ENCODE peak calls at places on chromosomes 13 and 19, in five cellular contexts. J is naive thymus-derived CD4-positive, alpha-beta T cell; D is pancreas; W is Right ventricle myocardium inferior; E is activated naive CD8-positive, alpha-beta T cell treated with anti-CD3 and anti-CD28 coated beads, Interleukin-2, amount 10 ng/mL, durations not matched to agents 7 days and 5 days. L is an unnamed sample.

GRCh38 chr13:55437162-55437561 is 1703.6 kb upstream of the PRR20A start:
- ATAC-seq in W (no peak), E (no peak), J (no peak), D (no peak), L (no peak)

GRCh38 chr19:49328741-49329140 is 3.8 kb upstream of the SLC6A16 start:
- ATAC-seq in J (no peak), D (no peak), E (no peak), W (no peak), L (no peak)

GRCh38 chr19:34274284-34274826 is 20.0 kb downstream of the GARRE1 start:
- ATAC-seq in D (no peak), W (no peak), J (no peak), E (no peak), L (no peak)

GRCh38 chr13:90768116-90768515 is 579.4 kb upstream of the MIR17HG start:
- ATAC-seq in W (no peak), D (no peak), J (no peak), E (no peak), L (no peak)

GRCh38 chr13:99809931-99810330 is 161.6 kb downstream of the ZIC5 start:
- ATAC-seq in E (no peak), J (no peak), D (no peak), W (no peak), L (no peak)

GRCh38 chr19:56217039-56217949 is 15.2 kb downstream of the ZSCAN5C start:
- ATAC-seq in W (no peak), J (no peak), D (peak), E (peak), L (peak)

GRCh38 chr13:74246398-74246975 is 112.3 kb upstream of the KLF12 start:
- ATAC-seq in J (no peak), D (no peak), W (no peak), E (peak), L (no peak)

GRCh38 chr13:20461860-20462532 is 63.7 kb downstream of the CRYL1 start:
- ATAC-seq in J (no peak), W (peak), E (no peak), D (peak), L (no peak)

GRCh38 chr13:70795484-70795883 is 687.2 kb upstream of the KLHL1 start:
- ATAC-seq in W (no peak), J (no peak), D (no peak), E (no peak), L (no peak)

GRCh38 chr19:15455996-15456395 is 6.2 kb upstream of the WIZ start:
- ATAC-seq in D (no peak), E (no peak), W (no peak), J (no peak), L (no peak)

GRCh38 chr19:44988896-44989563 is 12.2 kb upstream of the RELB start:
- ATAC-seq in W (peak), D (peak), J (peak), E (peak), L (peak)

GRCh38 chr13:98819382-98819781 is 66.9 kb upstream of the SLC15A1 start:
- ATAC-seq in D (no peak), J (no peak), W (peak), E (no peak), L (no peak)

GRCh38 chr19:48624791-48625723 is 5.8 kb downstream of the SPHK2 start:
- ATAC-seq in E (no peak), W (no peak), J (no peak), D (no peak), L (no peak)

GRCh38 chr19:12984683-12985048 is 10.6 kb upstream of the NFIX start:
- ATAC-seq in W (no peak), D (no peak), J (no peak), E (no peak), L (no peak)

GRCh38 chr19:1245468-1245867 is 2.9 kb upstream of the MIDN start:
- ATAC-seq in J (no peak), W (peak), E (no peak), D (no peak), L (no peak)

GRCh38 chr19:33395561-33396550 is 22.3 kb downstream of the CEBPG start:
- ATAC-seq in E (no peak), J (no peak), D (no peak), W (no peak), L (no peak)

GRCh38 chr13:40026174-40026585 is 370.7 kb downstream of the COG6 start:
- ATAC-seq in W (no peak), J (peak), E (peak), D (no peak), L (peak)

GRCh38 chr19:10800488-10800887 is 35.5 kb downstream of the TMED1 start:
- ATAC-seq in D (no peak), E (no peak), J (no peak), W (peak), L (no peak)

GRCh38 chr19:27890696-27891095 is 1322.3 kb downstream of the UQCRFS1 start:
- ATAC-seq in J (no peak), W (no peak), D (no peak), E (no peak), L (no peak)

GRCh38 chr19:11453468-11454341 is 18.3 kb downstream of the PRKCSH start:
- ATAC-seq in E (no peak), W (no peak), D (no peak), J (peak), L (peak)

GRCh38 chr19:9917322-9917721 is 19.0 kb downstream of the OLFM2 start:
- ATAC-seq in D (peak), J (no peak), W (peak), E (no peak), L (no peak)

GRCh38 chr13:36355632-36356031 is 9.4 kb upstream of the SPART start:
- ATAC-seq in D (no peak), J (no peak), E (no peak), W (no peak), L (no peak)

GRCh38 chr19:58154287-58154678 is 3.7 kb upstream of the ZNF329 start:
- ATAC-seq in E (no peak), J (no peak), W (peak), D (peak), L (no peak)

GRCh38 chr13:109914111-109914510 is 127.7 kb upstream of the IRS2 start:
- ATAC-seq in W (no peak), D (no peak), E (no peak), J (no peak), L (no peak)

GRCh38 chr19:9782282-9782681 is 13.7 kb upstream of the ZNF846 start:
- ATAC-seq in E (no peak), W (no peak), J (no peak), D (no peak), L (no peak)

GRCh38 chr13:23549724-23550123 is 20.5 kb upstream of the TNFRSF19 start:
- ATAC-seq in E (no peak), W (peak), D (no peak), J (no peak), L (no peak)

GRCh38 chr13:51607165-51607564 is 22.9 kb downstream of the WDFY2 start:
- ATAC-seq in W (no peak), D (no peak), J (no peak), E (no peak), L (no peak)

GRCh38 chr19:47020992-47021496 is 1.4 kb downstream of the NPAS1 start:
- ATAC-seq in D (peak), E (no peak), J (no peak), W (peak), L (no peak)

GRCh38 chr13:109815651-109816050 is 29.3 kb upstream of the IRS2 start:
- ATAC-seq in E (no peak), W (no peak), D (no peak), J (no peak), L (no peak)

GRCh38 chr13:44843403-44843802 is 145.9 kb downstream of the NUFIP1 start:
- ATAC-seq in W (no peak), E (peak), J (peak), D (no peak), L (peak)

GRCh38 chr13:21282065-21282464 is 105.6 kb downstream of the MRPL57 start:
- ATAC-seq in D (no peak), E (no peak), W (no peak), J (no peak), L (no peak)

GRCh38 chr19:4510435-4511255 is 7.6 kb downstream of the PLIN4 start:
- ATAC-seq in J (peak), D (peak), E (no peak), W (no peak), L (peak)

GRCh38 chr13:32528358-32528757 is 10.2 kb downstream of the N4BP2L2 start:
- ATAC-seq in J (no peak), E (no peak), D (peak), W (no peak), L (no peak)

GRCh38 chr13:28641600-28641926 is 17.4 kb upstream of the POMP start:
- ATAC-seq in J (no peak), E (no peak), D (no peak), W (no peak), L (peak)

GRCh38 chr13:54016548-54016947 is 987.9 kb downstream of the OLFM4 start:
- ATAC-seq in W (no peak), E (no peak), J (no peak), D (no peak), L (no peak)

L was measured in stimulated activated memory B cell treated with anti-CD40 and anti-IgM and Interleukin-4, amounts not matched to agents 10 μg/mL and 1 μg/mL and 100 μg/mL, for 72 hours.